ENCODE peak calls at places on chromosomes 2 and 18, in four cellular contexts. A, C, O and V are unnamed samples.
A peak's percentile ranks its signal among the peaks of the same experiment; 100 is the strongest.

GRCh38 chr2:75627902-75628504 is 18.6 kb upstream of the MRPL19 start:
- DNase-seq in A (peak; percentile 79), C (peak; percentile 82), O (peak; percentile 80), V (peak; percentile 86)

GRCh38 chr2:160269803-160270570 is 69.9 kb upstream of the ITGB6 start:
- DNase-seq in A (peak; percentile 93), C (peak; percentile 91), O (peak; percentile 83), V (peak; percentile 82)

GRCh38 chr2:20062615-20063545 is 11.5 kb upstream of the LAPTM4A start:
- DNase-seq in A (peak; percentile 92), C (peak; percentile 96), O (no peak), V (no peak)

GRCh38 chr2:61632276-61633169 is 94.4 kb upstream of the XPO1 start:
- DNase-seq in A (no peak), C (peak; percentile 28), O (no peak), V (no peak)

GRCh38 chr2:30641765-30642341 is 165.4 kb downstream of the CAPN13 start:
- DNase-seq in A (no peak), C (no peak), O (no peak), V (no peak)

GRCh38 chr2:84904717-84905174 is 710 bp upstream of the TMSB10 start:
- DNase-seq in A (peak; percentile 84), C (peak; percentile 80), O (no peak), V (peak; percentile 57)

GRCh38 chr2:45072862-45073237 is 63.6 kb upstream of the SIX2 start:
- DNase-seq in A (no peak), C (no peak), O (no peak), V (no peak)

GRCh38 chr2:29806461-29806860 is 114.9 kb downstream of the ALK start:
- DNase-seq in A (no peak), C (no peak), O (no peak), V (no peak)

GRCh38 chr18:63342206-63342605 is 22.6 kb upstream of the BCL2 start:
- DNase-seq in A (peak; percentile 45), C (peak; percentile 35), O (peak; percentile 64), V (peak; percentile 53)

GRCh38 chr2:124485659-124486058 is 460.6 kb downstream of the CNTNAP5 start:
- DNase-seq in A (no peak), C (no peak), O (no peak), V (no peak)

GRCh38 chr18:53426656-53427055 is 797.8 kb downstream of the MBD2 start:
- DNase-seq in A (no peak), C (no peak), O (no peak), V (no peak)

GRCh38 chr2:23584054-23584745 is 199.2 kb downstream of the KLHL29 start:
- DNase-seq in A (no peak), C (no peak), O (no peak), V (no peak)

GRCh38 chr2:235860111-235860510 is 308.1 kb downstream of the GBX2 start:
- DNase-seq in A (no peak), C (peak; percentile 65), O (no peak), V (no peak)

GRCh38 chr2:5759949-5760348 is 67.8 kb downstream of the SOX11 start:
- DNase-seq in A (no peak), C (no peak), O (no peak), V (no peak)

GRCh38 chr2:184363213-184363612 is 235.1 kb upstream of the ZNF804A start:
- DNase-seq in A (no peak), C (no peak), O (no peak), V (no peak)

GRCh38 chr2:158045362-158045761 is 56.3 kb upstream of the UPP2 start:
- DNase-seq in A (no peak), C (no peak), O (no peak), V (no peak)

GRCh38 chr2:54590216-54590961 is 133.1 kb upstream of the EML6 start:
- DNase-seq in A (no peak), C (no peak), O (no peak), V (no peak)

GRCh38 chr18:7601249-7601620 is 34.1 kb downstream of the PTPRM start:
- DNase-seq in A (peak; percentile 54), C (peak; percentile 87), O (no peak), V (no peak)

GRCh38 chr18:58843662-58844035 is 21.0 kb upstream of the ZNF532 start:
- DNase-seq in A (no peak), C (no peak), O (no peak), V (no peak)

GRCh38 chr2:11104794-11105660 is 50.2 kb upstream of the SLC66A3 start:
- DNase-seq in A (no peak), C (no peak), O (no peak), V (no peak)

GRCh38 chr2:28401411-28401810 is 8.8 kb downstream of the FOSL2 start:
- DNase-seq in A (no peak), C (no peak), O (no peak), V (no peak)

GRCh38 chr2:144552821-144553220 is 32.9 kb upstream of the ZEB2 start:
- DNase-seq in A (no peak), C (no peak), O (no peak), V (no peak)

GRCh38 chr18:31302991-31303390 is 15.0 kb upstream of the DSG1 start:
- DNase-seq in A (peak; percentile 1), C (peak; percentile 46), O (no peak), V (no peak)

GRCh38 chr2:120383191-120383590 is 37.3 kb downstream of the INHBB start:
- DNase-seq in A (no peak), C (no peak), O (no peak), V (no peak)

GRCh38 chr18:59005266-59005665 is 134.4 kb upstream of the SEC11C start:
- DNase-seq in A (peak; percentile 64), C (peak; percentile 45), O (peak; percentile 39), V (no peak)

GRCh38 chr18:42959528-42959927 is 156.0 kb downstream of the RIT2 start:
- DNase-seq in A (no peak), C (no peak), O (no peak), V (no peak)

GRCh38 chr18:57813245-57813644 is 10.1 kb upstream of the ATP8B1 start:
- DNase-seq in A (peak; percentile 94), C (peak; percentile 94), O (peak; percentile 44), V (no peak)

DNA sequence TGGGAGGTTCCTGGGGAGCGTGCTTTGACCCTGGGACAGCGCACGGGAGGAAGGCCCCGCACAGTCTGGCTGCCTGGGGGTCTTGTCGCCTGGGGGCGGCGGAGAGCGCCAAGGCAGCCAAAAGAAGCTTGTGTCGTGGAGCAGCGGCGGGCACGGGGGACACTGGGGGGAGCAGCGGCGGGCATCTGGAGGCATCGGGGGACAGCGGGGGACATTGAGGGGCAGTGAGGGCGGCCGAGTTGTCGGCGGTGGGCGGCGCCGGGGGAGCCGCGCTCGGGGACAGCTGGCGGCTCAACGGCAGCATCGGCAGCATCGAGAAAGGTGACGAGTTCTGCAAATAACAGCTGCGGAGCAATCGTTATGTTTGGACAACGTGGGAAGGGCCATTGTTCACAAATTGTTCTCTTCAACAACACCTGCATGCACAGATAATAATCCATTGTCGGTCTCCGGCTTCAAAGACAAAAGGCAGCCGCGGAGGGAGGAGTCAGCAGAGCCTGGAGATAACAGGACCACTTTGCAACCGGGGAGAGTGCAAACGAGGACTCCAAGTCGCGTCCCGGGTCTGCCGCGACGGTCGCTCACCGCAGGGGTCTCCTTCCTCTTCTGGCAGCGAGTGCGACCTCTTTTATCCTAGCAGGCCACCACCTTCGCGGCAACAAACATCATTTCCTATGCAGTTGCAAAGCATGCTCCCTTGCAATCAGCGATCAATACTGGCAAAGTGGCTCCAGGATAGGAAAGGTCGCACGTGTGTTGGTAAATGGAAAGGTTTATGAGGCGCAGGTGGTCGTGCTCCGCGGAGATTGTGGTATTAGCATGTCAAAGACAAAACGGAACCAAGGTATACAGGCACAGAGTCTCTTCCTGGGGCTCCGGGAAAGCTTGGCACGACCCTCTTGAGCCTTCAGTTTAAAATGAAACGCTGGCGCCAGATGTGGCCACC is 132.3 kb upstream of the DLX2 start:
- DNase-seq in A (no peak), C (no peak), O (peak; percentile 35), V (peak; percentile 50)
- TF ChIP-seq CTCF in A (no peak), C (peak; percentile 11), O (no peak), V (no peak)

GRCh38 chr2:37287966-37288365 is 36.7 kb downstream of the PRKD3 start:
- DNase-seq in A (no peak), C (no peak), O (peak; percentile 19), V (no peak)
- TF ChIP-seq CTCF in A (no peak), C (no peak), O (peak; percentile 42), V (no peak)

DNA sequence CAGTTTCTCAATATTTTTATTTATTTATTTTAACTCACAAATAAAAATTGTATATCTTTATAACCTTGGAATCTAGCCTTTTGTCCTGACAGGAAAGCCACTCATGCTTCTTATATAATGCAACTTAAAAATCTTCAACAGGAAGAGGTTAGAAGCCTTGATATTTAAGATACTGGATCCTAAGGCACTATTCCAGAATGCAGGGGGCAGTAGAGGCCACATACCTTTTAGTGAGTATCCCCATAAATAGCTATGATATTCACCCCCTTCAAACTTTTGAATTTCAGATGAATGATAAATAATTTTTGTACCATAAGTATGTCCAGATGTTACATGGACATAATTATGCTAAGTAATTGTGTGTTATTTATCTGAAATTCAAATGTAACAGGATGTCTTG is 592.7 kb upstream of the VRK2 start:
- DNase-seq in A (no peak), C (no peak), O (no peak), V (no peak)
- TF ChIP-seq CTCF in A (no peak), C (no peak), O (no peak), V (peak; percentile 24)

GRCh38 chr2:166060191-166060590 is 67.6 kb downstream of the SCN1A start:
- DNase-seq in A (peak; percentile 41), C (no peak), O (no peak), V (no peak)

GRCh38 chr2:166057363-166058169 is 70.3 kb downstream of the SCN1A start:
- DNase-seq in A (peak; percentile 52), C (peak; percentile 25), O (no peak), V (no peak)
- TF ChIP-seq CTCF in A (peak; percentile 60), C (peak; percentile 43), O (peak; percentile 54), V (peak; percentile 67)

GRCh38 chr2:174544802-174545201 is 52.8 kb downstream of the WIPF1 start:
- DNase-seq in A (no peak), C (no peak), O (no peak), V (no peak)

GRCh38 chr2:174544156-174544555 is 53.4 kb downstream of the WIPF1 start:
- DNase-seq in A (no peak), C (no peak), O (no peak), V (no peak)

GRCh38 chr2:174540893-174541292 is 54.1 kb upstream of the GPR155 start:
- DNase-seq in A (no peak), C (no peak), O (no peak), V (no peak)

GRCh38 chr2:174546519-174547506 is 50.8 kb downstream of the WIPF1 start:
- DNase-seq in A (peak; percentile 38), C (peak; percentile 19), O (no peak), V (no peak)

GRCh38 chr2:174545240-174545639 is 52.4 kb downstream of the WIPF1 start:
- DNase-seq in A (no peak), C (no peak), O (no peak), V (no peak)
- TF ChIP-seq CTCF in A (no peak), C (no peak), O (no peak), V (no peak)

GRCh38 chr18:37536646-37537045 is 29.0 kb downstream of the CELF4 start:
- DNase-seq in A (no peak), C (no peak), O (no peak), V (no peak)

GRCh38 chr18:37532917-37533316 is 32.7 kb downstream of the CELF4 start:
- DNase-seq in A (no peak), C (no peak), O (no peak), V (no peak)

GRCh38 chr18:37535968-37536367 is 29.6 kb downstream of the CELF4 start:
- DNase-seq in A (peak; percentile 22), C (no peak), O (no peak), V (no peak)

GRCh38 chr18:37534627-37535026 is 31.0 kb downstream of the CELF4 start:
- DNase-seq in A (no peak), C (no peak), O (no peak), V (no peak)

GRCh38 chr18:37533647-37534565 is 31.7 kb downstream of the CELF4 start:
- DNase-seq in A (no peak), C (no peak), O (peak; percentile 18), V (no peak)
- TF ChIP-seq CTCF in A (peak; percentile 7), C (peak; percentile 9), O (no peak), V (peak; percentile 30)

GRCh38 chr2:189109921-189110397 is 69.6 kb downstream of the COL5A2 start:
- DNase-seq in A (no peak), C (no peak), O (no peak), V (peak; percentile 9)
- TF ChIP-seq CTCF in A (no peak), C (no peak), O (no peak), V (no peak)